ENCODE peak calls at places on chromosomes 11 and 22, in five cellular contexts. T is effector memory CD8-positive, alpha-beta T cell; D is WERI-Rb-1; Z is adrenal gland; J is left lobe of liver. W is an unnamed sample.

GRCh38 chr11:56848105-56848809 is 99.8 kb upstream of the OR9G4 start:
- DNase-seq in J (no peak), D (no peak), T (no peak), Z (no peak), W (no peak)

GRCh38 chr22:46085831-46086576 is 64.3 kb upstream of the PPARA start:
- DNase-seq in D (no peak), T (no peak), J (no peak), Z (peak; percentile 85), W (no peak)

GRCh38 chr11:29956076-29956556 is 60.7 kb downstream of the KCNA4 start:
- DNase-seq in T (no peak), D (no peak), Z (no peak), J (no peak), W (no peak)

GRCh38 chr11:64095286-64095825 is 59.6 kb downstream of the FLRT1 start:
- DNase-seq in T (no peak), Z (no peak), D (no peak), J (no peak), W (no peak)

GRCh38 chr22:31609716-31610115 is 52.3 kb downstream of the PISD start:
- DNase-seq in T (no peak), D (no peak), Z (no peak), J (no peak), W (no peak)

GRCh38 chr22:27777128-27777527 is 24.4 kb downstream of the MN1 start:
- DNase-seq in J (no peak), T (no peak), Z (no peak), D (no peak), W (no peak)

GRCh38 chr11:131668867-131669780 is 298.7 kb downstream of the NTM start:
- DNase-seq in Z (no peak), J (no peak), D (peak; percentile 69), T (no peak), W (peak; percentile 80)

GRCh38 chr11:127485541-127485940 is 485.0 kb upstream of the KIRREL3 start:
- DNase-seq in T (no peak), Z (no peak), D (no peak), J (no peak), W (no peak)

GRCh38 chr11:125948278-125949051 is 2.6 kb downstream of the VSIG10L2 start:
- DNase-seq in D (no peak), Z (no peak), T (no peak), J (peak; percentile 28), W (no peak)

GRCh38 chr11:110438017-110438416 is 8.3 kb downstream of the FDX1 start:
- DNase-seq in D (no peak), J (no peak), Z (no peak), T (no peak), W (no peak)

GRCh38 chr11:65530157-65530496 is 5.2 kb downstream of the SCYL1 start:
- DNase-seq in T (no peak), Z (no peak), D (no peak), J (no peak), W (no peak)

GRCh38 chr22:44353063-44353440 is 40.3 kb upstream of the SHISAL1 start:
- DNase-seq in J (no peak), Z (no peak), T (no peak), D (no peak), W (no peak)

GRCh38 chr11:8019671-8020597 is 32.8 kb downstream of the EIF3F start:
- DNase-seq in J (peak; percentile 44), T (no peak), D (peak; percentile 40), Z (peak; percentile 32), W (peak; percentile 54)

GRCh38 chr22:30486661-30487115 is 14.9 kb upstream of the SEC14L3 start:
- DNase-seq in J (peak; percentile 75), D (no peak), T (no peak), Z (no peak), W (no peak)

GRCh38 chr22:38820021-38820420 is 23.8 kb downstream of the NPTXR start:
- DNase-seq in T (no peak), Z (no peak), J (no peak), D (no peak), W (no peak)

GRCh38 chr11:66843776-66844495 is 695 bp downstream of the RCE1 start:
- DNase-seq in D (no peak), Z (peak; percentile 39), J (peak; percentile 47), T (no peak), W (no peak)

GRCh38 chr11:118734031-118734430 is 54.6 kb upstream of the TREH start:
- DNase-seq in D (no peak), T (no peak), J (no peak), Z (no peak), W (no peak)

GRCh38 chr11:76313913-76314740 is 66.8 kb downstream of the THAP12 start:
- DNase-seq in Z (no peak), J (no peak), D (no peak), T (no peak), W (peak; percentile 74)

GRCh38 chr11:111961389-111962300 is 24.5 kb downstream of the DIXDC1 start:
- DNase-seq in Z (no peak), J (no peak), T (no peak), D (no peak), W (no peak)

GRCh38 chr11:34940026-34940677 is 23.7 kb downstream of the PDHX start:
- DNase-seq in J (no peak), D (no peak), T (no peak), Z (no peak), W (no peak)

GRCh38 chr11:3775761-3776406 is 21.5 kb downstream of the NUP98 start:
- DNase-seq in Z (no peak), D (no peak), J (no peak), T (no peak), W (no peak)

GRCh38 chr22:22460635-22461034 is 47.9 kb downstream of the ZNF280B start:
- DNase-seq in J (no peak), D (no peak), T (no peak), Z (no peak), W (peak; percentile 12)

GRCh38 chr11:30254307-30255298 is 23.8 kb downstream of the FSHB start:
- DNase-seq in D (no peak), Z (no peak), T (no peak), J (no peak), W (no peak)

GRCh38 chr11:2212411-2213251 is 41.0 kb upstream of the TH start:
- DNase-seq in T (no peak), D (no peak), J (peak; percentile 42), Z (peak; percentile 7), W (no peak)

GRCh38 chr11:35418847-35419712 is at the start of gene SLC1A2:
- DNase-seq in J (no peak), T (no peak), D (peak; percentile 94), Z (no peak), W (peak; percentile 68)

GRCh38 chr11:101880208-101880607 is 34.6 kb upstream of the CEP126 start:
- DNase-seq in T (no peak), J (no peak), Z (no peak), D (peak; percentile 8), W (no peak)

GRCh38 chr22:19639610-19640135 is 74.6 kb upstream of the SEPTIN5 start:
- DNase-seq in Z (no peak), D (no peak), T (no peak), J (no peak), W (no peak)

GRCh38 chr11:77619576-77620198 is 17.9 kb downstream of the CLNS1A start:
- DNase-seq in D (no peak), T (peak; percentile 29), Z (no peak), J (no peak), W (peak; percentile 28)

GRCh38 chr11:118002541-118003019 is 16.4 kb downstream of the IL10RA start:
- DNase-seq in T (no peak), D (no peak), J (no peak), Z (no peak), W (peak; percentile 38)

GRCh38 chr22:25709758-25710157 is 32.2 kb upstream of the MYO18B start:
- DNase-seq in T (no peak), Z (no peak), J (no peak), D (no peak), W (no peak)

GRCh38 chr22:43168416-43169309 is 17.3 kb downstream of the TSPO start:
- DNase-seq in Z (no peak), T (no peak), D (no peak), J (no peak), W (no peak)

GRCh38 chr11:118629761-118630661 is 22.6 kb downstream of the PHLDB1 start:
- DNase-seq in J (no peak), Z (no peak), T (no peak), D (no peak), W (no peak)

GRCh38 chr11:119590651-119591308 is 138.2 kb downstream of the NECTIN1 start:
- DNase-seq in D (no peak), Z (no peak), T (no peak), J (no peak), W (peak; percentile 70)

GRCh38 chr22:46072981-46073682 is 77.2 kb upstream of the PPARA start:
- DNase-seq in T (no peak), Z (no peak), J (no peak), D (no peak), W (no peak)

GRCh38 chr11:109838034-109838433 is 255.2 kb upstream of the ZC3H12C start:
- DNase-seq in T (no peak), J (no peak), Z (no peak), D (no peak), W (no peak)

GRCh38 chr22:17674152-17674551 is 35.6 kb downstream of the BCL2L13 start:
- DNase-seq in T (no peak), J (no peak), D (no peak), Z (no peak), W (no peak)

GRCh38 chr22:38243007-38243775 is 29.6 kb downstream of the TMEM184B start:
- DNase-seq in D (peak; percentile 93), J (no peak), T (no peak), Z (no peak), W (no peak)

GRCh38 chr11:91591021-91591420 is 633.6 kb upstream of the FAT3 start:
- DNase-seq in Z (no peak), D (no peak), T (no peak), J (no peak), W (no peak)